ENCODE peak calls at places on chromosomes 3 and 15, in five cellular contexts. Q is stomach, V is endothelial cell, P is progenitor cell of endocrine pancreas, M is choroid plexus epithelial cell. T is an unnamed sample.

GRCh38 chr3:17645074-17645698 is 97.2 kb downstream of the TBC1D5 start:
- DNase-seq in P (no peak), M (peak; percentile 86), Q (no peak), V (peak; percentile 40), T (peak; percentile 41)

GRCh38 chr3:42804831-42805821 is 836 bp upstream of the HIGD1A start:
- DNase-seq in P (peak; percentile 17), V (peak; percentile 38), Q (peak; percentile 62), M (peak; percentile 23), T (no peak)

GRCh38 chr3:76307556-76307955 is 522.2 kb upstream of the ZNF717 start:
- DNase-seq in M (peak; percentile 59), P (no peak), V (no peak), Q (no peak), T (no peak)

GRCh38 chr3:195133462-195133861 is 137.5 kb downstream of the XXYLT1 start:
- DNase-seq in V (no peak), M (no peak), Q (no peak), P (no peak), T (peak; percentile 88)

GRCh38 chr3:72127843-72128242 is 342.9 kb upstream of the PROK2 start:
- DNase-seq in P (no peak), V (no peak), Q (no peak), M (peak; percentile 24), T (no peak)

GRCh38 chr3:175342196-175342595 is 483.1 kb downstream of the NAALADL2 start:
- DNase-seq in M (peak; percentile 22), P (no peak), V (no peak), Q (no peak), T (no peak)

GRCh38 chr15:87871130-87871737 is 385.3 kb downstream of the NTRK3 start:
- DNase-seq in P (no peak), V (no peak), M (no peak), Q (no peak), T (no peak)

GRCh38 chr15:56806147-56806536 is 72.8 kb upstream of the ZNF280D start:
- DNase-seq in V (no peak), P (no peak), Q (no peak), M (no peak), T (no peak)

GRCh38 chr3:138946554-138947302 is at the start of the genes FOXL2 and FOXL2NB:
- DNase-seq in V (peak; percentile 61), Q (no peak), P (peak; percentile 22), M (peak; percentile 70), T (peak; percentile 42)

GRCh38 chr3:126135398-126136076 is 44.8 kb downstream of the ALDH1L1 start:
- DNase-seq in M (no peak), P (no peak), Q (peak; percentile 24), V (no peak), T (no peak)

GRCh38 chr3:4756060-4756775 is 223.0 kb upstream of the BHLHE40 start:
- DNase-seq in P (no peak), V (no peak), Q (no peak), M (no peak), T (no peak)

GRCh38 chr3:48770187-48770502 is 53.1 kb upstream of the IP6K2 start:
- DNase-seq in Q (no peak), P (no peak), V (no peak), M (no peak), T (no peak)

DNA sequence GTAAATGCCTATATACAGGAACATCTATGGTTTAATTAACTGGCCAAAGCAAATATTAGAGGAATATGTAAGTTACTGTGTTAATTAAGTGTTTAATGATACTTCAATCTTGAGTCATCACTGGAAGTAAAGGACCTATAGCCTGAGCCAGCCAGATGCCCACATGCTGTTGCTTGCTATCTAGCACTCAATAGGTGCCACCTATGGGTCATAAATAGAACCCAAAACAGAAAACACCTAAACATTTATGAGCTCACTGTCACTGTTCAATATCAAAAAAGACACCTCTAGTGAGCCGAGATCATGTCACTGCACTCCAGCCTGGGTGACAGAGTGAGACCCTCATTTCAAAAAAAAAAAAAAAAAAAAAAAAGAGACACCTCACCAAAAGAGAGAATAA is 48.4 kb upstream of the IP6K2 start:
- DNase-seq in M (peak; percentile 33), Q (peak; percentile 27), P (no peak), V (no peak), T (no peak)
- TF ChIP-seq CTCF in M (peak; percentile 29), Q (no peak), P (no peak), V (no peak), T (no peak)

DNA sequence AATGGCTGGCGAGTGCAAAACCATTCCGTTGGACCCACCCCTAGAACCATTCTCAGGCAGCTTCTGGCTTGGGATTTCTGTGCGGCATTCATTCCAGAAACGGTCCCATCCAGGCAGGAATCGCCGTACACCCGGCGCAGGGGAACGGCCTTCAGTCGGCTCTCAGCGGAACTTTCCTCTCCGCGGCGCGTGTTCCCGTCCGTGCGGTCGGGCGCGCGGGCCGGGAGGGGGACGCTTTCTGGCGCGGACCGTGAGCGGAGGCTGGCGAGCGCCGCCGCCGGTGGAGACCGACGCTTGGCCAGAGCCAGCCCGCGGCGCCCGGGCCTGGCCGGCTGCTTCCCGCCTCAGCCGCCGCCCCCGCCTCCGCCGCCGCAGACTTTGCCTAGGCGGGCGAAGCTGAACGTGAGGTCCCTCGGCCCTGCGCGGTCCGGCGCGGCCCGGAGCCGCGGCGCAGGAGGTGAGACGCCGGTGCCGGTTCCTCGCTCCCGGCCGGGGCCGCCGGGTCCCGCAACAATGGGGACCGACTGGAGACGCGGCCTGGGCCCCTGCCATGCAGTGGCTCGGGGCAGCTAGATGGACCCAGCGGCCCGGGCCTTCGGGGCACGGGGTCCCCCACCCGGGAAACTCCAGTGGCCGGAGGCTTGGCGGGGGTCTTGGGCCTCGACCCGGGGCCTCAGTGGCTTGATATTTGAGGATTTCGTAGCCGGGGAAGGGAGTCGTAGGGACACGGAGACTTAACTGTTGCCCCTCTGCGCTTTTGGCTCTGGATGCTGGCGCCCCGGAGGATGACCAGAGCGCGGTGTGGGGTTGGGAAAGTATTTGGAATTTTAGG is at the start of gene RAD54L2:
- DNase-seq in V (peak; percentile 85), M (peak; percentile 86), P (peak; percentile 61), Q (peak; percentile 87), T (peak; percentile 51)
- TF ChIP-seq CTCF in V (no peak), M (peak; percentile 19), P (peak; percentile 35), Q (no peak), T (no peak)

GRCh38 chr3:127694467-127695215 is 21.9 kb downstream of the ABTB1 start:
- DNase-seq in M (no peak), P (no peak), V (peak; percentile 60), Q (peak; percentile 86), T (no peak)
- TF ChIP-seq CTCF in M (peak; percentile 33), P (peak; percentile 21), V (no peak), Q (no peak), T (peak; percentile 37)

GRCh38 chr15:80732818-80733217 is 37.7 kb downstream of the ABHD17C start:
- DNase-seq in M (no peak), Q (no peak), V (no peak), P (no peak), T (no peak)

GRCh38 chr15:80732148-80732547 is 37.0 kb downstream of the ABHD17C start:
- DNase-seq in M (no peak), P (no peak), V (no peak), Q (no peak), T (no peak)

GRCh38 chr15:80730395-80730794 is 35.3 kb downstream of the ABHD17C start:
- DNase-seq in P (no peak), V (no peak), M (no peak), Q (no peak), T (no peak)

GRCh38 chr15:80727596-80727995 is 32.5 kb downstream of the ABHD17C start:
- DNase-seq in P (no peak), M (no peak), V (no peak), Q (no peak), T (no peak)

GRCh38 chr15:80730931-80731330 is 35.8 kb downstream of the ABHD17C start:
- DNase-seq in Q (no peak), V (no peak), P (no peak), M (no peak), T (no peak)
- TF ChIP-seq CTCF in Q (no peak), V (no peak), P (no peak), M (no peak), T (no peak)

DNA sequence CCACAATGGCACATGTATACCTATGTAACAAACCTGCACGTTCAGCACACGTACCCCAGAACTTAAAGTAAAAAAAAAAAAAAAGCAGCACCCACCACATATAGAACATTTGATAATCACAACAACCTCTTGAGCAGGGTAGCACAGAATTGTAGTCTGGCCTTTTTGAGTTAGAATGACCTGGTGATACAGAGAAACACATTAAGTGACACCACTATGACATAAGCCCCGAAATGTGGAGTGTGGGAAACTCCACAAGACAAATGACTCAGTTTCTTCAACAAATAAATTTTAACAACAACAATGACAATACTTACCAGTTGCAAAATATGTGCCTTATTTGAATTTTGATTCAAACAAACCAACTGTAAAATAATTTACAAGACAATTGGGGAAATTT is 46.4 kb downstream of the DRD3 start:
- DNase-seq in M (no peak), Q (no peak), P (no peak), V (no peak), T (no peak)
- TF ChIP-seq CTCF in M (no peak), Q (no peak), P (no peak), V (no peak), T (no peak)

GRCh38 chr3:153443961-153444360 is 281.9 kb downstream of the RAP2B start:
- DNase-seq in V (no peak), M (peak; percentile 37), Q (no peak), P (no peak), T (no peak)
- TF ChIP-seq CTCF in V (no peak), M (peak; percentile 43), Q (no peak), P (no peak), T (no peak)

GRCh38 chr3:98657429-98657828 is 64.0 kb upstream of the CPOX start:
- DNase-seq in P (peak; percentile 21), M (peak; percentile 1), Q (peak; percentile 70), V (peak; percentile 15), T (no peak)
- TF ChIP-seq CTCF in P (peak; percentile 47), M (peak; percentile 22), Q (no peak), V (no peak), T (no peak)